ENCODE peak calls at places on chromosomes 7 and 10, in nine cellular contexts. S is CD4-positive, alpha-beta T cell; E is midbrain; U is breast epithelium; G is hepatocyte; T is BJ; W is right cardiac atrium; Y is upper lobe of right lung; D is mesendoderm. K is an unnamed sample.

GRCh38 chr10:102634696-102635095 is 9.6 kb upstream of the TRIM8 start:
- DNase-seq in S (no peak), E (no peak), U (no peak), G (no peak), T (no peak), W (peak; percentile 28), Y (no peak), D (no peak), K (no peak)

GRCh38 chr7:148856035-148856881 is 27.8 kb downstream of the EZH2 start:
- DNase-seq in S (peak; percentile 37), E (no peak), U (no peak), G (peak; percentile 27), T (no peak), W (peak; percentile 45), Y (no peak), D (peak; percentile 54), K (peak; percentile 45)

GRCh38 chr7:23765943-23766342 is 55.9 kb downstream of the STK31 start:
- DNase-seq in S (no peak), E (no peak), U (no peak), G (no peak), T (no peak), W (no peak), Y (no peak), D (no peak), K (no peak)

GRCh38 chr7:27994639-27995038 is 186.0 kb downstream of the JAZF1 start:
- DNase-seq in S (no peak), E (no peak), U (no peak), G (no peak), T (peak; percentile 31), W (no peak), Y (no peak), D (no peak), K (no peak)

GRCh38 chr7:102000123-102000522 is 182.7 kb downstream of the CUX1 start:
- DNase-seq in S (no peak), E (no peak), U (no peak), G (no peak), T (no peak), W (no peak), Y (no peak), D (no peak), K (no peak)

GRCh38 chr7:78149787-78150186 is 351.2 kb downstream of the PHTF2 start:
- DNase-seq in S (no peak), E (no peak), U (no peak), G (no peak), T (peak; percentile 55), W (no peak), Y (no peak), D (no peak), K (no peak)

GRCh38 chr7:112995091-112995824 is 91.4 kb downstream of the GPR85 start:
- DNase-seq in S (no peak), E (no peak), U (no peak), G (no peak), T (peak; percentile 22), W (peak; percentile 50), Y (no peak), D (peak; percentile 80), K (no peak)

GRCh38 chr10:113680172-113681111 is 730 bp downstream of the CASP7 start:
- DNase-seq in S (no peak), E (no peak), U (no peak), G (peak; percentile 48), T (no peak), W (peak; percentile 62), Y (peak; percentile 71), D (no peak), K (no peak)

GRCh38 chr10:38054361-38054797 is 39.8 kb upstream of the ZNF37A start:
- DNase-seq in S (no peak), E (no peak), U (no peak), G (peak; percentile 5), T (peak; percentile 41), W (no peak), Y (no peak), D (no peak), K (no peak)

GRCh38 chr10:119516381-119517234 is 25.9 kb downstream of the RGS10 start:
- DNase-seq in S (peak; percentile 37), E (no peak), U (no peak), G (no peak), T (no peak), W (no peak), Y (peak; percentile 74), D (peak; percentile 82), K (no peak)

GRCh38 chr7:73880755-73881328 is 19.9 kb downstream of the TMEM270 start:
- DNase-seq in S (no peak), E (no peak), U (no peak), G (no peak), T (no peak), W (peak; percentile 71), Y (no peak), D (no peak), K (no peak)

GRCh38 chr10:91164520-91165065 is 55.9 kb upstream of the PCGF5 start:
- DNase-seq in S (no peak), E (peak; percentile 14), U (no peak), G (no peak), T (no peak), W (no peak), Y (no peak), D (peak; percentile 19), K (no peak)

GRCh38 chr10:29563420-29564035 is 71.2 kb downstream of the SVIL start:
- DNase-seq in S (no peak), E (no peak), U (no peak), G (no peak), T (no peak), W (no peak), Y (no peak), D (no peak), K (no peak)

GRCh38 chr7:50092579-50093411 is at the start of gene ZPBP:
- DNase-seq in S (peak; percentile 33), E (peak; percentile 46), U (no peak), G (peak; percentile 64), T (no peak), W (peak; percentile 57), Y (peak; percentile 70), D (peak; percentile 63), K (peak; percentile 29)

GRCh38 chr10:111007486-111007885 is 69.3 kb upstream of the ADRA2A start:
- DNase-seq in S (no peak), E (no peak), U (no peak), G (no peak), T (no peak), W (no peak), Y (no peak), D (no peak), K (no peak)

GRCh38 chr10:31536297-31536696 is 217.3 kb downstream of the ZEB1 start:
- DNase-seq in S (no peak), E (no peak), U (no peak), G (no peak), T (no peak), W (no peak), Y (no peak), D (no peak), K (no peak)

GRCh38 chr10:75546004-75546403 is 114.6 kb downstream of the LRMDA start:
- DNase-seq in S (no peak), E (no peak), U (no peak), G (no peak), T (no peak), W (no peak), Y (no peak), D (no peak), K (no peak)

K was measured in endothelial cell.